ENCODE peak calls at places on chromosomes 13 and 19, in four cellular contexts. O, C, X and F are unnamed samples.

GRCh38 chr13:50140742-50141659 is 125.8 kb downstream of the KCNRG start:
- DNase-seq in O (no peak), C (no peak), X (no peak), F (no peak)

GRCh38 chr13:39408512-39408911 is 194.5 kb downstream of the LHFPL6 start:
- DNase-seq in X (no peak), O (no peak), C (no peak), F (no peak)

GRCh38 chr19:18074192-18074591 is 12.5 kb downstream of the IL12RB1 start:
- DNase-seq in C (no peak), X (no peak), O (no peak), F (no peak)

GRCh38 chr19:47186337-47187022 is 44.5 kb downstream of the BBC3 start:
- DNase-seq in X (peak; percentile 45), O (no peak), C (no peak), F (no peak)

GRCh38 chr13:63517376-63517775 is 2101.7 kb upstream of the PCDH20 start:
- DNase-seq in X (peak; percentile 88), C (no peak), O (peak; percentile 75), F (no peak)

GRCh38 chr19:49570997-49571676 is 9.2 kb downstream of the NOSIP start:
- DNase-seq in C (no peak), O (no peak), X (peak; percentile 49), F (no peak)

GRCh38 chr13:30898070-30898469 is 8.0 kb upstream of the MEDAG start:
- DNase-seq in C (no peak), O (no peak), X (no peak), F (no peak)

GRCh38 chr19:43624933-43625332 is 5.5 kb upstream of the ZNF428 start:
- DNase-seq in C (peak; percentile 40), X (peak; percentile 29), O (no peak), F (no peak)

GRCh38 chr19:35118268-35119026 is 2.8 kb downstream of the FXYD3 start:
- DNase-seq in O (no peak), X (no peak), C (no peak), F (no peak)

GRCh38 chr13:99380921-99381645 is 73.9 kb upstream of the GPR183 start:
- DNase-seq in C (no peak), O (no peak), X (no peak), F (no peak)

GRCh38 chr19:3942790-3943409 is 10.0 kb downstream of the NMRK2 start:
- DNase-seq in X (no peak), C (no peak), O (no peak), F (no peak)

GRCh38 chr13:48500652-48501197 is 32.2 kb downstream of the RCBTB2 start:
- DNase-seq in O (peak; percentile 93), C (no peak), X (peak; percentile 88), F (no peak)

GRCh38 chr13:106418556-106418955 is 116.9 kb downstream of the EFNB2 start:
- DNase-seq in X (peak; percentile 97), O (peak; percentile 91), C (no peak), F (no peak)

GRCh38 chr19:40362160-40362559 is 13.7 kb downstream of the PLD3 start:
- DNase-seq in C (no peak), O (no peak), X (no peak), F (no peak)

GRCh38 chr13:38415233-38415632 is 65.6 kb downstream of the UFM1 start:
- DNase-seq in X (peak; percentile 20), O (no peak), C (no peak), F (no peak)

GRCh38 chr13:48251616-48252081 is 18.6 kb downstream of the ITM2B start:
- DNase-seq in C (no peak), O (peak; percentile 91), X (peak; percentile 42), F (no peak)

GRCh38 chr13:73984949-73985691 is 149.1 kb downstream of the KLF12 start:
- DNase-seq in O (no peak), C (no peak), X (no peak), F (no peak)

GRCh38 chr13:30373727-30374126 is 48.6 kb upstream of the UBE2L5 start:
- DNase-seq in O (no peak), X (no peak), C (no peak), F (no peak)

GRCh38 chr13:40660270-40660669 is 6.2 kb downstream of the FOXO1 start:
- DNase-seq in C (no peak), O (no peak), X (no peak), F (no peak)

GRCh38 chr13:100156786-100157185 is 67.9 kb downstream of the PCCA start:
- DNase-seq in O (peak; percentile 49), X (no peak), C (no peak), F (no peak)

GRCh38 chr13:43676320-43676719 is 110.5 kb downstream of the ENOX1 start:
- DNase-seq in O (no peak), C (no peak), X (no peak), F (no peak)

GRCh38 chr19:12821761-12822160 is 12.6 kb downstream of the RTBDN start:
- DNase-seq in X (no peak), O (no peak), C (no peak), F (no peak)

GRCh38 chr19:12828494-12828893 is 5.9 kb downstream of the RTBDN start:
- DNase-seq in O (no peak), X (peak; percentile 56), C (peak; percentile 40), F (no peak)

DNA sequence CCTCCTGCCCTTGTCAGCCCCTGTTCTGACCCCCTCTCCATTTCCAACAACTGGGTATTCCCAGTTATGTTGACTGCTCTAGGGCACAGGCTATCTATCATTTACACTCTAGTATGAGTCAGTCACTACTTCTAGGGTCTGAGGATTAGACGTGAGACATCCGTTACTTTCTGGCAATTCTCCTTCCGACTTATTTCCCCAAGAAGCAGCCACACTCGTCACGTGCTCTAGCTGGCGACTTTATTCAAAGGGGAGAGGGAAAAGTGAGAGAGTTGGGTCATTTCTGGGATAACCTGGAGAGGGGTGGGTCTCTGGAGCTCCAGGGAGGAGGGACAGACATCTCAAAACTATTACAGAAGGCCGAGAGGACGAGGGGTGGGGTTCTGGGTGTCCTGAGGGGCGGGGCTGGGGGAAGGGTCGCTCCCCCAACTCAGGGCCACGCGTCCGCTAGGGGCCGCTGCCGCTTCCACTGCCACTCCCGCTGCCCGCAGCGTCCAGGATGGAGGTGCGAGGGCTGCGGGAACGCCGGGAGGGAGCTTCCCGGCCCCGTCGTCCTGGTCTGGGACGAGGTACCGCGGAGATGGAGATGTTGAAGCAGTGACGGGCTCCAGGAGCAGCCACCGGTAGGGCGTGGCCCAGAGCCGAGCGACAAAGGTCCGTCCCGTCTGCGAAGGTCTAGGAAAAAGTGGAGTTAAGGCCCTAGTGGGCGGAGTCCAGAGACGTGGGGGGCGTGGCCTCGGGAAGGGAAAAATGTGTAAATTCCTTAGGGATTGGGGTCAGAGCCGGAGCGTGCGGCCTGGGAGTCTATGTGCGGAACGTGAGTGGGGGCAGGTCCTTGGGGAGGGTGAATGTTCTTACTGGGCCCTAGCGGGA is 8.9 kb downstream of the RTBDN start:
- DNase-seq in C (no peak), X (peak; percentile 48), O (peak; percentile 32), F (no peak)
- TF ChIP-seq CTCF in C (no peak), X (peak; percentile 25), O (peak; percentile 17), F (peak; percentile 77)

GRCh38 chr13:57634829-57635165 is 3.3 kb downstream of the PCDH17 start:
- DNase-seq in O (no peak), X (no peak), C (peak; percentile 15), F (no peak)

GRCh38 chr13:57636811-57637210 is 5.3 kb downstream of the PCDH17 start:
- DNase-seq in C (no peak), X (no peak), O (no peak), F (no peak)

GRCh38 chr13:57635541-57635940 is 4.0 kb downstream of the PCDH17 start:
- DNase-seq in C (no peak), O (no peak), X (no peak), F (no peak)

GRCh38 chr13:57638147-57638890 is 6.8 kb downstream of the PCDH17 start:
- DNase-seq in O (no peak), C (no peak), X (no peak), F (no peak)

GRCh38 chr13:57637515-57637914 is 6.0 kb downstream of the PCDH17 start:
- DNase-seq in O (no peak), C (no peak), X (no peak), F (no peak)
- TF ChIP-seq CTCF in O (no peak), C (no peak), X (no peak), F (no peak)

DNA sequence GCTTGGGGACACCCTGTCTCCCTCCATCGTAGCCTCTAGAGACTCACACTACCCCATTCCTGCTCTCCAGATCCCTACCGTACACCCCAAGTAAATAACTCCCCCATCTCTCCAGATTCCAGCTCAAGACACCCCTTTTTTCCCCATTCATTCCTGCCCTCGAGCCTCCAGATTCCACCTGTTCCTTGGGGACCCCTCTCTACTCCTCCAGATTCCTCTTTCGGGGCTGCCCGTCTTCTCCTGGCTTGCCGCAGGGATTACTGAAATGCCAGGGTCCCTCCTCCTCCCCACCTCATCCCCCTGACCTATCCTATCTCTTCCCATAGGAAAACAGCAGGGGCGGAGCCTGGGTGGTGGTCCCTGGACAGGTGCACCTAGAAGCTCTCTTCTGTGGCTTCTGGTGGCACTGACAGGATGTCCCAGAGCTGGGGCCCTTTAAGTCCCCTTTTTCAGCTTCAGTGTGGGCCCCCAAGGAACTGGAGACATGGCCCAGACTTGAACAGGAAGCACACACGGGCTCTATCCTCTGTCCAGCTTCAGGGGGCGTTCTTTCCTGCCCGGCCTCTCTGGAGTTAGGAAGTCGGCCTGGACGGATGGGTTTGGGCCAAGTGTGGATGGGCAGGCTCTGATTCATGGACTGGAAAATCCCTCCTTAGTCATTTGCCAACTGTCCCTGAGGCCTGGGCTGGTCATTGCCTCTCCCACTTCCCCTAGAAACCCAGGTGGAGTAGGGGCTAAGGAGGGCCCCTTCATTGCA is 1.2 kb downstream of the ZSWIM4 start:
- DNase-seq in C (peak; percentile 54), O (peak; percentile 95), X (peak; percentile 97), F (no peak)
- TF ChIP-seq CTCF in C (no peak), O (peak; percentile 53), X (peak; percentile 52), F (no peak)

DNA sequence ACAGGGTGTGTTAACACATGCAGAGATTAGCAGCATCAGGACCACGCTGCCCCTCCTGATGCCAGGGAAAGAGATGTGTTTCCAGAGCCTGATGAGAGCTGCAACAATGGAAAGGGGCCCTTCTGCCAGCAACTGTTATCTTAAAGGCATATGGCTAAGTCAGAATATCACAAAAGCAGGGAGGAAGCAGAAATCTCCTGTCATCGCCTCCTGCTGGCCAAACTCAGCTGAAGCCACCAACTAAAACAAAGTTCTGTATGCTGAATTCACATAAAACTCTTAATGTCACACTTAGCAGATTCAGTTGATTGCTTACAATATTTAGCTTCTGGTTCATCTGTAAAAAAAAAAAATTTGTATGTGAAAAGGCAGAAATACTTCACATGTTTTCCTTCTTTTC is 178.2 kb downstream of the GPC5 start:
- DNase-seq in X (no peak), O (no peak), C (no peak), F (no peak)
- TF ChIP-seq CTCF in X (no peak), O (no peak), C (no peak), F (peak; percentile 67)

GRCh38 chr13:42048625-42049453 is at the start of gene DGKH:
- DNase-seq in X (peak; percentile 89), O (peak; percentile 75), C (peak; percentile 79), F (peak; percentile 79)
- TF ChIP-seq CTCF in X (no peak), O (no peak), C (no peak), F (peak; percentile 37)